ENCODE peak calls at places on chromosomes 13 and 19, in ten cellular contexts. U is non-pigmented ciliary epithelial cell, Z is COR-L47, J is NCI-H1092 treated with DMSO at 0.1 percent for 48 hours, Q is IMR-90, B is HS-5, L is HCEC 1CT, G is mesothelial cell of epicardium, H is GM03348, Y is choroid plexus epithelial cell. V is an unnamed sample.

GRCh38 chr19:18915639-18916038 is 3.5 kb downstream of the COPE start:
- DNase-seq in Q (peak), Y (peak), G (no peak), Z (peak), H (peak), U (no peak), J (peak), L (peak), B (no peak), V (no peak)

GRCh38 chr13:29491248-29491647 is 104.2 kb downstream of the SLC7A1 start:
- DNase-seq in L (no peak), Q (no peak), U (no peak), H (no peak), Y (no peak), B (no peak), G (no peak), J (no peak), Z (no peak), V (no peak)

GRCh38 chr13:24891476-24892108 is 127.6 kb downstream of the RNF17 start:
- DNase-seq in J (no peak), G (no peak), L (no peak), H (no peak), Z (no peak), Q (no peak), Y (no peak), B (no peak), U (no peak), V (no peak)

GRCh38 chr13:39776439-39776838 is 121.0 kb downstream of the COG6 start:
- DNase-seq in Q (peak), G (no peak), B (no peak), L (peak), Z (no peak), H (peak), Y (peak), J (no peak), U (peak), V (no peak)

GRCh38 chr19:53864308-53864836 is 3.3 kb upstream of the MYADM start:
- DNase-seq in Z (no peak), J (peak), G (no peak), B (no peak), Q (no peak), U (no peak), Y (no peak), L (no peak), H (no peak), V (no peak)

GRCh38 chr19:29675650-29676186 is 10.5 kb downstream of the PLEKHF1 start:
- DNase-seq in Z (no peak), L (no peak), B (no peak), J (no peak), Y (no peak), U (no peak), G (no peak), Q (no peak), H (no peak), V (no peak)

GRCh38 chr19:54168174-54168917 is 4.6 kb downstream of the TMC4 start:
- DNase-seq in L (peak), Y (peak), H (peak), B (peak), Z (peak), U (no peak), G (peak), Q (peak), J (peak), V (peak)

GRCh38 chr19:1408300-1409203 is 1.2 kb downstream of the DAZAP1 start:
- DNase-seq in J (peak), Y (peak), H (peak), Q (peak), U (no peak), G (peak), L (peak), B (no peak), Z (no peak), V (no peak)